ENCODE peak calls at places on chromosomes 12 and 14, in six cellular contexts. One of them, this sample, is unnamed.

GRCh38 chr12:132484183-132484890 is 5.6 kb upstream of the FBRSL1 start:
- DNase-seq in AG09319: no peak
- DNase-seq in type B pancreatic cell: no peak
- DNase-seq in NB4: no peak
- DNase-seq in neural crest cell: no peak
- DNase-seq in tibial nerve: no peak
- DNase-seq in this sample: peak

GRCh38 chr14:81710232-81710845 is 176.7 kb upstream of the SEL1L start:
- DNase-seq in NB4: peak
- DNase-seq in neural crest cell: peak
- DNase-seq in type B pancreatic cell: no peak
- DNase-seq in AG09319: no peak
- DNase-seq in tibial nerve: peak
- DNase-seq in this sample: no peak

GRCh38 chr12:30694971-30695326 is 720 bp downstream of the IPO8 start:
- DNase-seq in type B pancreatic cell: no peak
- DNase-seq in NB4: peak
- DNase-seq in AG09319: no peak
- DNase-seq in tibial nerve: peak
- DNase-seq in neural crest cell: peak
- DNase-seq in this sample: peak

GRCh38 chr12:50258167-50258551 is 25.2 kb downstream of the LIMA1 start:
- DNase-seq in neural crest cell: no peak
- DNase-seq in tibial nerve: peak
- DNase-seq in NB4: no peak
- DNase-seq in AG09319: no peak
- DNase-seq in type B pancreatic cell: no peak
- DNase-seq in this sample: no peak

GRCh38 chr12:117518594-117519270 is 157.3 kb upstream of the NOS1 start:
- DNase-seq in type B pancreatic cell: no peak
- DNase-seq in AG09319: no peak
- DNase-seq in tibial nerve: peak
- DNase-seq in neural crest cell: no peak
- DNase-seq in NB4: no peak
- DNase-seq in this sample: no peak

GRCh38 chr14:51607677-51608076 is 44.0 kb upstream of the FRMD6 start:
- DNase-seq in type B pancreatic cell: peak
- DNase-seq in tibial nerve: no peak
- DNase-seq in neural crest cell: no peak
- DNase-seq in NB4: no peak
- DNase-seq in AG09319: peak
- DNase-seq in this sample: no peak

GRCh38 chr12:88854260-88854659 is 274.0 kb upstream of the KITLG start:
- DNase-seq in tibial nerve: no peak
- DNase-seq in AG09319: peak
- DNase-seq in neural crest cell: no peak
- DNase-seq in type B pancreatic cell: no peak
- DNase-seq in NB4: no peak
- DNase-seq in this sample: no peak

GRCh38 chr12:39887824-39888223 is 218.1 kb downstream of the SLC2A13 start:
- DNase-seq in type B pancreatic cell: no peak
- DNase-seq in AG09319: no peak
- DNase-seq in neural crest cell: no peak
- DNase-seq in tibial nerve: no peak
- DNase-seq in NB4: no peak
- DNase-seq in this sample: no peak

GRCh38 chr14:103140316-103141109 is 17.3 kb downstream of the TNFAIP2 start:
- DNase-seq in type B pancreatic cell: no peak
- DNase-seq in AG09319: no peak
- DNase-seq in NB4: no peak
- DNase-seq in neural crest cell: no peak
- DNase-seq in tibial nerve: no peak
- DNase-seq in this sample: no peak

GRCh38 chr14:104322531-104323466 is 184.4 kb downstream of the KIF26A start:
- DNase-seq in type B pancreatic cell: peak
- DNase-seq in tibial nerve: no peak
- DNase-seq in NB4: no peak
- DNase-seq in AG09319: no peak
- DNase-seq in neural crest cell: no peak
- DNase-seq in this sample: peak

GRCh38 chr12:132429122-132429931 is 60.6 kb upstream of the FBRSL1 start:
- DNase-seq in neural crest cell: no peak
- DNase-seq in AG09319: no peak
- DNase-seq in type B pancreatic cell: no peak
- DNase-seq in NB4: peak
- DNase-seq in tibial nerve: no peak
- DNase-seq in this sample: peak

GRCh38 chr14:89576960-89577359 is 159.9 kb upstream of the FOXN3 start:
- DNase-seq in neural crest cell: no peak
- DNase-seq in NB4: no peak
- DNase-seq in tibial nerve: no peak
- DNase-seq in type B pancreatic cell: no peak
- DNase-seq in AG09319: no peak
- DNase-seq in this sample: no peak

GRCh38 chr14:30874999-30875787 is 834 bp downstream of the COCH start:
- DNase-seq in type B pancreatic cell: no peak
- DNase-seq in AG09319: no peak
- DNase-seq in NB4: peak
- DNase-seq in neural crest cell: peak
- DNase-seq in tibial nerve: no peak
- DNase-seq in this sample: no peak

GRCh38 chr14:73458219-73458976 is at the start of gene NUMB:
- DNase-seq in tibial nerve: peak
- DNase-seq in NB4: peak
- DNase-seq in neural crest cell: peak
- DNase-seq in type B pancreatic cell: peak
- DNase-seq in AG09319: peak
- DNase-seq in this sample: peak
- TF ChIP-seq CTCF in tibial nerve: peak
- TF ChIP-seq CTCF in NB4: no peak
- TF ChIP-seq CTCF in neural crest cell: no peak
- TF ChIP-seq CTCF in type B pancreatic cell: peak
- TF ChIP-seq CTCF in AG09319: no peak
- TF ChIP-seq CTCF in this sample: no peak

GRCh38 chr12:56243731-56244181 is 13.9 kb downstream of the SLC39A5 start:
- DNase-seq in AG09319: no peak
- DNase-seq in neural crest cell: no peak
- DNase-seq in NB4: no peak
- DNase-seq in tibial nerve: no peak
- DNase-seq in type B pancreatic cell: no peak
- DNase-seq in this sample: peak
- TF ChIP-seq CTCF in AG09319: no peak
- TF ChIP-seq CTCF in neural crest cell: no peak
- TF ChIP-seq CTCF in NB4: no peak
- TF ChIP-seq CTCF in tibial nerve: no peak
- TF ChIP-seq CTCF in type B pancreatic cell: no peak
- TF ChIP-seq CTCF in this sample: no peak

GRCh38 chr14:70856851-70857498 is 47.7 kb upstream of the MAP3K9 start:
- DNase-seq in NB4: peak
- DNase-seq in tibial nerve: no peak
- DNase-seq in neural crest cell: no peak
- DNase-seq in AG09319: no peak
- DNase-seq in type B pancreatic cell: no peak
- DNase-seq in this sample: no peak

GRCh38 chr14:70857499-70857895 is 48.2 kb upstream of the MAP3K9 start:
- DNase-seq in tibial nerve: no peak
- DNase-seq in NB4: no peak
- DNase-seq in type B pancreatic cell: no peak
- DNase-seq in AG09319: no peak
- DNase-seq in neural crest cell: no peak
- DNase-seq in this sample: no peak

GRCh38 chr14:70855486-70855885 is 46.2 kb upstream of the MAP3K9 start:
- DNase-seq in type B pancreatic cell: no peak
- DNase-seq in tibial nerve: no peak
- DNase-seq in AG09319: no peak
- DNase-seq in neural crest cell: no peak
- DNase-seq in NB4: no peak
- DNase-seq in this sample: no peak

DNA sequence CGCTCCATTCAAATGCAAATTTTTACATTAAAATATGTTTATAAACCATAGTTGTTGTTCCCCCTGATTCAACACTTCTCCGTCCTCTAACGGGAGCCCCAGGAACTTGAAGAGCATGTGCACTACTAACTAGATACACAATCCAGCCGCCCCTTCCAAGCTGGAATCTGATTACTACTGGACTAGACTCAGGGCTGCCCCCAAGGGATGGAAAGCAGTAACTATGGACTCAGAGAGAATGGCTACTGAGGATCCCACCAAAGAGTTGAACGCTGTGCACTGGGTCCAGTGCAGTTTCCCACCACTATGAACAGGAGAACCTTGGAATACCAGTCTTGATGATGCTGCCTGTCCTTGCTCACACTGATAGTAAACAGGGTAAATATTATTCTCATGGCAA is 48.6 kb upstream of the PCNX1 start:
- DNase-seq in AG09319: no peak
- DNase-seq in type B pancreatic cell: no peak
- DNase-seq in tibial nerve: no peak
- DNase-seq in neural crest cell: no peak
- DNase-seq in NB4: no peak
- DNase-seq in this sample: no peak
- TF ChIP-seq CTCF in AG09319: no peak
- TF ChIP-seq CTCF in type B pancreatic cell: no peak
- TF ChIP-seq CTCF in tibial nerve: no peak
- TF ChIP-seq CTCF in neural crest cell: no peak
- TF ChIP-seq CTCF in NB4: no peak
- TF ChIP-seq CTCF in this sample: no peak

GRCh38 chr12:23337213-23337612 is 612.3 kb downstream of the SOX5 start:
- DNase-seq in NB4: peak
- DNase-seq in AG09319: no peak
- DNase-seq in type B pancreatic cell: no peak
- DNase-seq in tibial nerve: no peak
- DNase-seq in neural crest cell: no peak
- DNase-seq in this sample: no peak
- TF ChIP-seq CTCF in NB4: no peak
- TF ChIP-seq CTCF in AG09319: no peak
- TF ChIP-seq CTCF in type B pancreatic cell: no peak
- TF ChIP-seq CTCF in tibial nerve: no peak
- TF ChIP-seq CTCF in neural crest cell: no peak
- TF ChIP-seq CTCF in this sample: no peak

DNA sequence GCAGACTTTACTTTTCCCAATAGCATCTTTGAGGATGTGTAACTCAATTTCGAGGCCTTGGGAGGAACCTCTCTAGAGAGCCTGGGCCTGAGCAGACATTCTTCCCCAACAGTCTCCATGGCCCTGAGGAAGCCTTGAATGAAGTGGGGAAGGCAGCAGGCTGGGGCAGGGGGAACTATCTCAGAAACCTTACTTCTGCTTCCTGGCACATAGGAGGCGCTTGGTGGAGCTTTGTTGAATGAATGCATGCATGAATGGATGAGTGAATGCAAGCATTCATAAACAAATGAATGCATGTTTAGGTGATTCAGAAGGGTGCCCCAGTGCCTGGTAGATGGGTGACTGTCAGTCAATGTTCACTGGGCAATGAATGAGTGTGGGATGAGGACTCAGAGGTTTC is 58.3 kb downstream of the GALNT16 start:
- DNase-seq in NB4: no peak
- DNase-seq in AG09319: no peak
- DNase-seq in type B pancreatic cell: peak
- DNase-seq in neural crest cell: no peak
- DNase-seq in tibial nerve: no peak
- DNase-seq in this sample: no peak
- TF ChIP-seq CTCF in NB4: no peak
- TF ChIP-seq CTCF in AG09319: no peak
- TF ChIP-seq CTCF in type B pancreatic cell: no peak
- TF ChIP-seq CTCF in neural crest cell: no peak
- TF ChIP-seq CTCF in tibial nerve: no peak
- TF ChIP-seq CTCF in this sample: no peak

This sample was measured in left lung.